ENCODE peak calls at places on chromosome 1, in six cellular contexts. One of them, this sample, is unnamed.
A peak's percentile ranks its signal among the peaks of the same experiment; 100 is the strongest.

GRCh38 chr1:222893255-222893654 is 78.4 kb downstream of the DISP1 start:
- DNase-seq in BJ: no peak
- DNase-seq in tibial nerve: no peak
- DNase-seq in MM.1S: no peak
- DNase-seq in adrenal gland: no peak
- DNase-seq in ovary: no peak
- DNase-seq in this sample: no peak

GRCh38 chr1:44576456-44577150 is 97.7 kb downstream of the TMEM53 start:
- DNase-seq in MM.1S: no peak
- DNase-seq in adrenal gland: no peak
- DNase-seq in tibial nerve: no peak
- DNase-seq in ovary: no peak
- DNase-seq in BJ: no peak
- DNase-seq in this sample: no peak

GRCh38 chr1:228647523-228648444 is 87.5 kb upstream of the RHOU start:
- DNase-seq in BJ: no peak
- DNase-seq in MM.1S: no peak
- DNase-seq in ovary: peak; percentile 70
- DNase-seq in adrenal gland: peak; percentile 35
- DNase-seq in tibial nerve: peak; percentile 21
- DNase-seq in this sample: peak; percentile 76

GRCh38 chr1:57277681-57278080 is 146.2 kb downstream of the DAB1 start:
- DNase-seq in ovary: no peak
- DNase-seq in BJ: no peak
- DNase-seq in adrenal gland: no peak
- DNase-seq in MM.1S: no peak
- DNase-seq in tibial nerve: no peak
- DNase-seq in this sample: no peak

GRCh38 chr1:152878042-152878441 is at the start of gene SMCP:
- DNase-seq in BJ: no peak
- DNase-seq in ovary: no peak
- DNase-seq in tibial nerve: no peak
- DNase-seq in adrenal gland: no peak
- DNase-seq in MM.1S: no peak
- DNase-seq in this sample: no peak

GRCh38 chr1:22420456-22421053 is 31.1 kb upstream of the ZBTB40 start:
- DNase-seq in tibial nerve: peak; percentile 86
- DNase-seq in ovary: peak; percentile 74
- DNase-seq in BJ: no peak
- DNase-seq in MM.1S: peak; percentile 71
- DNase-seq in adrenal gland: peak; percentile 93
- DNase-seq in this sample: no peak

GRCh38 chr1:38858833-38859560 is 575 bp downstream of the RRAGC start:
- DNase-seq in MM.1S: peak; percentile 79
- DNase-seq in ovary: peak; percentile 48
- DNase-seq in adrenal gland: peak; percentile 80
- DNase-seq in tibial nerve: peak; percentile 30
- DNase-seq in BJ: peak; percentile 13
- DNase-seq in this sample: no peak

GRCh38 chr1:61290525-61290924 is 208.2 kb downstream of the NFIA start:
- DNase-seq in ovary: no peak
- DNase-seq in tibial nerve: no peak
- DNase-seq in adrenal gland: no peak
- DNase-seq in MM.1S: no peak
- DNase-seq in BJ: no peak
- DNase-seq in this sample: no peak

GRCh38 chr1:212950243-212951057 is at the start of gene VASH2:
- DNase-seq in ovary: peak; percentile 64
- DNase-seq in tibial nerve: peak; percentile 75
- DNase-seq in adrenal gland: peak; percentile 84
- DNase-seq in BJ: no peak
- DNase-seq in MM.1S: peak; percentile 79
- DNase-seq in this sample: no peak

GRCh38 chr1:47684964-47685762 is 247.3 kb downstream of the FOXD2 start:
- DNase-seq in adrenal gland: no peak
- DNase-seq in MM.1S: no peak
- DNase-seq in tibial nerve: no peak
- DNase-seq in BJ: peak; percentile 13
- DNase-seq in ovary: no peak
- DNase-seq in this sample: no peak

GRCh38 chr1:194233069-194233468 is 1046.7 kb upstream of the B3GALT2 start:
- DNase-seq in ovary: no peak
- DNase-seq in tibial nerve: no peak
- DNase-seq in BJ: no peak
- DNase-seq in MM.1S: no peak
- DNase-seq in adrenal gland: no peak
- DNase-seq in this sample: no peak

GRCh38 chr1:29674625-29675326 is 438.5 kb downstream of the PTPRU start:
- DNase-seq in ovary: no peak
- DNase-seq in tibial nerve: no peak
- DNase-seq in BJ: no peak
- DNase-seq in MM.1S: no peak
- DNase-seq in adrenal gland: no peak
- DNase-seq in this sample: no peak

GRCh38 chr1:95034506-95034905 is 38.2 kb downstream of the ALG14 start:
- DNase-seq in BJ: no peak
- DNase-seq in tibial nerve: no peak
- DNase-seq in MM.1S: no peak
- DNase-seq in adrenal gland: no peak
- DNase-seq in ovary: no peak
- DNase-seq in this sample: no peak

GRCh38 chr1:86169625-86170024 is 13.1 kb upstream of the COL24A1 start:
- DNase-seq in adrenal gland: no peak
- DNase-seq in MM.1S: no peak
- DNase-seq in ovary: no peak
- DNase-seq in tibial nerve: no peak
- DNase-seq in BJ: no peak
- DNase-seq in this sample: no peak
- TF ChIP-seq CTCF in adrenal gland: no peak
- TF ChIP-seq CTCF in MM.1S: no peak
- TF ChIP-seq CTCF in ovary: no peak
- TF ChIP-seq CTCF in tibial nerve: no peak
- TF ChIP-seq CTCF in BJ: peak; percentile 22
- TF ChIP-seq CTCF in this sample: peak; percentile 61

GRCh38 chr1:159781992-159782391 is 1.2 kb downstream of the DUSP23 start:
- DNase-seq in BJ: no peak
- DNase-seq in tibial nerve: no peak
- DNase-seq in adrenal gland: no peak
- DNase-seq in ovary: no peak
- DNase-seq in MM.1S: no peak
- DNase-seq in this sample: no peak
- H3K4me3 ChIP-seq in BJ: no peak overlapping the region
- H3K4me3 ChIP-seq in tibial nerve: no peak overlapping the region
- H3K4me3 ChIP-seq in adrenal gland: peak overlapping the region; percentile 87
- H3K4me3 ChIP-seq in ovary: no peak overlapping the region
- H3K4me3 ChIP-seq in MM.1S: no peak overlapping the region
- H3K4me3 ChIP-seq in this sample: peak overlapping the region; percentile 66

GRCh38 chr1:90334137-90334536 is 339.2 kb downstream of the ZNF326 start:
- DNase-seq in MM.1S: no peak
- DNase-seq in tibial nerve: no peak
- DNase-seq in ovary: no peak
- DNase-seq in BJ: no peak
- DNase-seq in adrenal gland: no peak
- DNase-seq in this sample: no peak
- TF ChIP-seq CTCF in MM.1S: no peak
- TF ChIP-seq CTCF in tibial nerve: no peak
- TF ChIP-seq CTCF in ovary: no peak
- TF ChIP-seq CTCF in BJ: no peak
- TF ChIP-seq CTCF in adrenal gland: no peak
- TF ChIP-seq CTCF in this sample: no peak

GRCh38 chr1:97192872-97193572 is 471.4 kb downstream of the PTBP2 start:
- DNase-seq in MM.1S: no peak
- DNase-seq in adrenal gland: peak; percentile 19
- DNase-seq in BJ: peak; percentile 71
- DNase-seq in ovary: no peak
- DNase-seq in tibial nerve: no peak
- DNase-seq in this sample: peak; percentile 78
- H3K4me3 ChIP-seq in MM.1S: no peak overlapping the region
- H3K4me3 ChIP-seq in adrenal gland: no peak overlapping the region
- H3K4me3 ChIP-seq in BJ: no peak overlapping the region
- H3K4me3 ChIP-seq in ovary: no peak overlapping the region
- H3K4me3 ChIP-seq in tibial nerve: no peak overlapping the region
- H3K4me3 ChIP-seq in this sample: no peak overlapping the region